ENCODE peak calls at places on chromosomes 12 and 14, in five cellular contexts. W is amniotic epithelial cell; H is Daoy; T is HS-5; A is stimulated activated CD4-positive, alpha-beta T cell treated with anti-CD3 and anti-CD28 coated beads, Interleukin-1b, Interleukin-23, amount 100 ng/mL, for 1 hour. K is an unnamed sample.
A peak's percentile ranks its signal among the peaks of the same experiment; 100 is the strongest.

GRCh38 chr12:252634-253033 is 10.0 kb downstream of the SLC6A13 start:
- DNase-seq in W (no peak), H (no peak), T (no peak), A (no peak), K (no peak)

GRCh38 chr12:17577405-17577804 is 512.6 kb downstream of the RERGL start:
- DNase-seq in W (no peak), H (no peak), T (no peak), A (no peak), K (no peak)

GRCh38 chr12:52865090-52865944 is 16.5 kb upstream of the KRT78 start:
- DNase-seq in W (peak; percentile 68), H (peak; percentile 83), T (no peak), A (no peak), K (peak; percentile 43)

GRCh38 chr14:93752980-93753561 is 35.2 kb downstream of the PRIMA1 start:
- DNase-seq in W (no peak), H (no peak), T (no peak), A (no peak), K (peak; percentile 93)

GRCh38 chr12:64221656-64222010 is 463 bp downstream of the KICS2 start:
- DNase-seq in W (peak; percentile 67), H (peak; percentile 93), T (peak; percentile 52), A (no peak), K (peak; percentile 87)

GRCh38 chr12:31011746-31012567 is 61.7 kb upstream of the DDX11 start:
- DNase-seq in W (no peak), H (no peak), T (no peak), A (no peak), K (no peak)

GRCh38 chr12:14256555-14257169 is 108.8 kb upstream of the ATF7IP start:
- DNase-seq in W (peak; percentile 86), H (peak; percentile 85), T (peak; percentile 60), A (peak; percentile 32), K (peak; percentile 81)

GRCh38 chr14:24274101-24274543 is 2.7 kb upstream of the RABGGTA start:
- DNase-seq in W (peak; percentile 80), H (no peak), T (peak; percentile 4), A (no peak), K (no peak)

GRCh38 chr12:90741611-90742010 is 213.4 kb downstream of the CCER1 start:
- DNase-seq in W (no peak), H (no peak), T (no peak), A (no peak), K (no peak)

GRCh38 chr12:49750027-49750977 is 8.9 kb downstream of the TMBIM6 start:
- DNase-seq in W (peak; percentile 93), H (peak; percentile 40), T (peak; percentile 49), A (no peak), K (no peak)

GRCh38 chr12:12562585-12563245 is at the start of gene DUSP16:
- DNase-seq in W (peak; percentile 95), H (peak; percentile 79), T (peak; percentile 78), A (peak; percentile 39), K (peak; percentile 93)

GRCh38 chr14:99468836-99469592 is 11.6 kb downstream of the SETD3 start:
- DNase-seq in W (peak; percentile 22), H (peak; percentile 55), T (no peak), A (no peak), K (no peak)

GRCh38 chr12:52532636-52533035 is 12.4 kb upstream of the KRT5 start:
- DNase-seq in W (no peak), H (no peak), T (no peak), A (no peak), K (no peak)

GRCh38 chr14:72924332-72924731 is 1.9 kb upstream of the DCAF4 start:
- DNase-seq in W (no peak), H (no peak), T (no peak), A (no peak), K (peak; percentile 45)

GRCh38 chr12:106767954-106768501 is 6.5 kb upstream of the RIC8B start:
- DNase-seq in W (peak; percentile 60), H (peak; percentile 84), T (no peak), A (no peak), K (no peak)

GRCh38 chr14:49634547-49635334 is at the start of gene DNAAF2:
- DNase-seq in W (peak; percentile 68), H (peak; percentile 77), T (peak; percentile 30), A (peak; percentile 32), K (peak; percentile 50)

GRCh38 chr14:94689218-94689984 is 77.2 kb downstream of the SERPINA3 start:
- DNase-seq in W (peak; percentile 18), H (peak; percentile 77), T (no peak), A (no peak), K (peak; percentile 64)

GRCh38 chr12:124452576-124453391 is 114.6 kb downstream of the NCOR2 start:
- DNase-seq in W (no peak), H (no peak), T (no peak), A (no peak), K (no peak)

GRCh38 chr12:118706437-118706836 is 274.9 kb upstream of the SRRM4 start:
- DNase-seq in W (no peak), H (no peak), T (no peak), A (no peak), K (no peak)

GRCh38 chr12:77648716-77649115 is 182.0 kb upstream of the NAV3 start:
- DNase-seq in W (peak; percentile 11), H (no peak), T (no peak), A (no peak), K (no peak)

GRCh38 chr12:122842505-122843405 is 7.5 kb downstream of the HIP1R start:
- DNase-seq in W (no peak), H (no peak), T (no peak), A (no peak), K (no peak)

GRCh38 chr14:95817271-95817670 is 59.4 kb upstream of the TUNAR start:
- DNase-seq in W (no peak), H (no peak), T (no peak), A (no peak), K (no peak)

GRCh38 chr12:113242018-113242418 is 20.8 kb downstream of the TPCN1 start:
- DNase-seq in W (peak; percentile 66), H (peak; percentile 92), T (no peak), A (no peak), K (peak; percentile 49)